ENCODE peak calls at places on chromosomes 16 and 17, in ten cellular contexts. V is upper lobe of right lung, M is progenitor cell of endocrine pancreas, E is mesothelial cell of epicardium, C is H1, U is globus pallidus, P is NT2/D1, F is NCI-H1105, L is T-helper 17 cell, Q is MCF 10A. K is an unnamed sample.

GRCh38 chr17:59914274-59914854 is 21.4 kb downstream of the RPS6KB1 start:
- DNase-seq in V (no peak), M (no peak), E (no peak), C (no peak), U (peak), P (peak), F (peak), L (no peak), Q (peak), K (peak)

GRCh38 chr16:89413811-89414585 is 76.4 kb downstream of the ANKRD11 start:
- DNase-seq in V (no peak), M (no peak), E (no peak), C (no peak), U (no peak), P (no peak), F (no peak), L (no peak), Q (no peak), K (no peak)

GRCh38 chr17:63140255-63140654 is 174.2 kb downstream of the TANC2 start:
- DNase-seq in V (no peak), M (no peak), E (no peak), C (no peak), U (peak), P (no peak), F (peak), L (no peak), Q (peak), K (no peak)

GRCh38 chr16:1543085-1543896 is 9.8 kb downstream of the TMEM204 start:
- DNase-seq in V (peak), M (no peak), E (no peak), C (no peak), U (peak), P (peak), F (no peak), L (no peak), Q (peak), K (no peak)

GRCh38 chr16:1057252-1057932 is 15.2 kb upstream of the SSTR5 start:
- DNase-seq in V (no peak), M (peak), E (peak), C (no peak), U (no peak), P (no peak), F (no peak), L (peak), Q (peak), K (peak)

GRCh38 chr16:72921106-72921505 is 126.8 kb downstream of the ZFHX3 start:
- DNase-seq in V (no peak), M (no peak), E (no peak), C (no peak), U (no peak), P (no peak), F (no peak), L (no peak), Q (no peak), K (no peak)

GRCh38 chr17:2056221-2057129 is 1.6 kb downstream of the HIC1 start:
- DNase-seq in V (no peak), M (peak), E (peak), C (no peak), U (no peak), P (no peak), F (no peak), L (peak), Q (no peak), K (peak)

GRCh38 chr16:10678655-10679054 is 16.1 kb downstream of the TEKT5 start:
- DNase-seq in V (no peak), M (no peak), E (no peak), C (no peak), U (no peak), P (no peak), F (no peak), L (no peak), Q (no peak), K (no peak)